ENCODE peak calls at places on chromosomes 5 and 9, in ten cellular contexts. J, W, P, M, F, G, U, N, C and I are unnamed samples.

GRCh38 chr9:15606667-15607472 is 54.0 kb downstream of the CCDC171 start:
- DNase-seq in J (peak), G (no peak), C (no peak), N (peak), M (no peak), F (peak), W (no peak), P (no peak), U (peak), I (peak)

GRCh38 chr9:91164724-91165520 is 196.8 kb downstream of the AUH start:
- DNase-seq in N (peak), W (no peak), J (peak), F (peak), U (peak), M (peak), P (peak), C (no peak), G (peak), I (peak)

GRCh38 chr5:142601432-142601831 is 84.5 kb downstream of the FGF1 start:
- DNase-seq in M (no peak), F (no peak), W (no peak), U (no peak), J (no peak), N (peak), G (no peak), P (no peak), C (no peak), I (no peak)

GRCh38 chr5:378976-379742 is 57.6 kb downstream of the AHRR start:
- DNase-seq in F (no peak), C (no peak), U (peak), J (no peak), P (peak), G (no peak), N (no peak), W (no peak), M (no peak), I (no peak)

GRCh38 chr9:134367796-134368490 is 41.7 kb downstream of the RXRA start:
- DNase-seq in P (no peak), C (no peak), J (no peak), F (peak), G (no peak), M (no peak), U (no peak), N (no peak), W (no peak), I (peak)

GRCh38 chr9:82763631-82764030 is 299.3 kb downstream of the RASEF start:
- DNase-seq in W (no peak), M (no peak), C (no peak), F (no peak), G (no peak), J (no peak), N (peak), U (no peak), P (no peak), I (no peak)

GRCh38 chr5:180090098-180090768 is 18.7 kb upstream of the RNF130 start:
- DNase-seq in C (peak), U (peak), P (peak), N (peak), F (peak), G (no peak), M (no peak), W (peak), J (peak), I (peak)

GRCh38 chr9:124261787-124262595 is 4.2 kb downstream of the NEK6 start:
- DNase-seq in J (no peak), C (no peak), G (no peak), N (no peak), M (no peak), P (no peak), W (no peak), U (no peak), F (no peak), I (peak)

GRCh38 chr9:109880276-109881169 is 100.5 kb downstream of the PALM2AKAP2 start:
- DNase-seq in W (no peak), U (peak), F (no peak), J (no peak), P (no peak), C (no peak), M (no peak), G (no peak), N (peak), I (peak)

GRCh38 chr5:124922255-124922975 is 176.0 kb upstream of the ZNF608 start:
- DNase-seq in M (no peak), N (no peak), J (no peak), C (no peak), G (no peak), F (no peak), P (no peak), U (no peak), W (no peak), I (peak)

GRCh38 chr9:136311433-136312375 is 7.8 kb upstream of the CCDC187 start:
- DNase-seq in P (no peak), W (no peak), G (no peak), M (no peak), F (peak), C (no peak), U (no peak), N (peak), J (no peak), I (no peak)

GRCh38 chr9:84991506-84991855 is 322.0 kb downstream of the NTRK2 start:
- DNase-seq in U (no peak), J (no peak), G (no peak), C (no peak), M (no peak), P (no peak), F (no peak), N (no peak), W (no peak), I (no peak)

GRCh38 chr9:14400658-14400995 is 86.7 kb upstream of the NFIB start:
- DNase-seq in U (peak), N (peak), J (peak), G (peak), P (no peak), C (peak), F (no peak), W (peak), M (no peak), I (peak)

GRCh38 chr5:14148483-14148882 is 5.3 kb downstream of the TRIO start:
- DNase-seq in J (no peak), N (no peak), C (no peak), W (no peak), U (no peak), G (no peak), F (no peak), M (no peak), P (no peak), I (no peak)

GRCh38 chr9:117528225-117528624 is 113.4 kb upstream of the ASTN2 start:
- DNase-seq in U (no peak), W (no peak), P (no peak), N (no peak), C (no peak), J (no peak), G (no peak), M (no peak), F (no peak), I (no peak)

GRCh38 chr9:18791074-18791473 is 241.9 kb downstream of the SAXO1 start:
- DNase-seq in C (no peak), P (no peak), G (no peak), F (no peak), N (peak), U (peak), M (no peak), W (no peak), J (no peak), I (peak)

GRCh38 chr9:13364271-13364670 is 84.8 kb upstream of the MPDZ start:
- DNase-seq in P (no peak), W (no peak), N (no peak), U (no peak), C (no peak), M (no peak), F (no peak), J (no peak), G (no peak), I (no peak)

GRCh38 chr9:91158946-91159345 is 202.8 kb downstream of the AUH start:
- DNase-seq in M (no peak), G (no peak), F (no peak), C (no peak), U (no peak), N (no peak), W (no peak), P (no peak), J (no peak), I (no peak)

GRCh38 chr5:168066536-168067208 is 224.8 kb upstream of the WWC1 start:
- DNase-seq in C (no peak), W (no peak), J (no peak), M (no peak), N (no peak), G (no peak), U (no peak), F (no peak), P (no peak), I (no peak)

GRCh38 chr9:2933165-2934095 is 89.5 kb upstream of the PUM3 start:
- DNase-seq in J (no peak), W (no peak), M (no peak), P (peak), G (no peak), N (no peak), C (no peak), U (no peak), F (no peak), I (no peak)

GRCh38 chr9:96014078-96014477 is 138.6 kb downstream of the ERCC6L2 start:
- DNase-seq in J (no peak), F (no peak), P (peak), G (no peak), M (no peak), C (no peak), N (no peak), W (no peak), U (no peak), I (no peak)

GRCh38 chr9:123358181-123358894 is 2.3 kb downstream of the CRB2 start:
- DNase-seq in M (no peak), W (no peak), J (no peak), U (no peak), N (no peak), F (no peak), C (no peak), G (no peak), P (no peak), I (no peak)

GRCh38 chr9:34097865-34098264 is 28.6 kb downstream of the DCAF12 start:
- DNase-seq in F (no peak), P (peak), U (no peak), M (no peak), G (no peak), J (no peak), N (no peak), C (no peak), W (no peak), I (no peak)

GRCh38 chr9:119963798-119964372 is 594.6 kb upstream of the BRINP1 start:
- DNase-seq in C (no peak), U (peak), G (no peak), M (no peak), N (peak), F (no peak), W (no peak), J (no peak), P (no peak), I (peak)

GRCh38 chr9:80369641-80370040 is 797.9 kb downstream of the TLE4 start:
- DNase-seq in U (no peak), N (no peak), G (no peak), C (no peak), F (no peak), W (no peak), M (no peak), P (no peak), J (no peak), I (no peak)

GRCh38 chr5:41161271-41161670 is 52.1 kb downstream of the C6 start:
- DNase-seq in C (no peak), F (no peak), P (no peak), W (no peak), M (no peak), U (peak), N (no peak), J (no peak), G (no peak), I (peak)

GRCh38 chr9:91500509-91501011 is 76.9 kb upstream of the NFIL3 start:
- DNase-seq in U (peak), C (peak), G (no peak), W (peak), P (no peak), N (peak), M (no peak), J (no peak), F (no peak), I (peak)

GRCh38 chr5:32639943-32640342 is 54.6 kb downstream of the SUB1 start:
- DNase-seq in J (no peak), P (no peak), W (no peak), N (peak), C (no peak), M (no peak), U (no peak), F (no peak), G (no peak), I (no peak)

GRCh38 chr9:108603141-108603540 is 252.6 kb downstream of the ACTL7B start:
- DNase-seq in G (peak), J (peak), U (no peak), N (no peak), F (no peak), P (no peak), M (no peak), W (no peak), C (no peak), I (no peak)

GRCh38 chr9:108606408-108606807 is 249.4 kb downstream of the ACTL7B start:
- DNase-seq in J (no peak), U (no peak), C (no peak), M (no peak), N (peak), W (no peak), G (no peak), F (no peak), P (no peak), I (no peak)

GRCh38 chr9:108599571-108599970 is 256.2 kb downstream of the ACTL7B start:
- DNase-seq in P (no peak), J (no peak), M (no peak), F (no peak), W (no peak), U (no peak), C (no peak), N (no peak), G (no peak), I (no peak)

DNA sequence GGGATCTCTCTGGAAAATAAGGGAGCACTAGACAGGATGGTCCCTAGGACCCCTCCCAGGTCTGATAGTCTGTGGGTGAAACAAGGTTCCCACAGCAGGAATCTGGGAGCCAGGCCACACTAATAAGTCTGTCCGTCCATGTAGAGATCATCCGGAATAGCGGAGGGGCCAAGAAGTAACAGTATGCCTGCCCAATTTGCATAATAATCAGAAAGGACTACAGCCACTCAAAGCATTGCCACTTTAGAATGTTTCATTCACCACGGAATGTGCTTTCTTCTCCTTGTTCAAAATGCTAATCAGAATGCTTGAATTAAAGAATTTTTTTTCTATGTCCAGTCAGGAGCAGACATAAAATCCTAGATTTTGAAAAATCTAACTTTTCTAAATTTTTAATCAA is 254.9 kb downstream of the ACTL7B start:
- DNase-seq in J (no peak), F (no peak), C (no peak), N (no peak), P (no peak), M (no peak), G (no peak), W (no peak), U (no peak), I (no peak)
- H3K4me3 ChIP-seq in J (no peak), F (no peak), C (no peak), N (no peak), P (no peak), M (no peak), G (no peak), W (no peak), U (no peak), I (no peak)

GRCh38 chr5:133746834-133747233 is 134.5 kb upstream of the FSTL4 start:
- DNase-seq in G (no peak), P (no peak), U (no peak), F (no peak), J (no peak), N (peak), C (no peak), M (no peak), W (no peak), I (no peak)
- TF ChIP-seq CTCF in G (no peak), P (no peak), U (no peak), F (peak), J (no peak), N (no peak), C (no peak), M (no peak), W (no peak), I (peak)

DNA sequence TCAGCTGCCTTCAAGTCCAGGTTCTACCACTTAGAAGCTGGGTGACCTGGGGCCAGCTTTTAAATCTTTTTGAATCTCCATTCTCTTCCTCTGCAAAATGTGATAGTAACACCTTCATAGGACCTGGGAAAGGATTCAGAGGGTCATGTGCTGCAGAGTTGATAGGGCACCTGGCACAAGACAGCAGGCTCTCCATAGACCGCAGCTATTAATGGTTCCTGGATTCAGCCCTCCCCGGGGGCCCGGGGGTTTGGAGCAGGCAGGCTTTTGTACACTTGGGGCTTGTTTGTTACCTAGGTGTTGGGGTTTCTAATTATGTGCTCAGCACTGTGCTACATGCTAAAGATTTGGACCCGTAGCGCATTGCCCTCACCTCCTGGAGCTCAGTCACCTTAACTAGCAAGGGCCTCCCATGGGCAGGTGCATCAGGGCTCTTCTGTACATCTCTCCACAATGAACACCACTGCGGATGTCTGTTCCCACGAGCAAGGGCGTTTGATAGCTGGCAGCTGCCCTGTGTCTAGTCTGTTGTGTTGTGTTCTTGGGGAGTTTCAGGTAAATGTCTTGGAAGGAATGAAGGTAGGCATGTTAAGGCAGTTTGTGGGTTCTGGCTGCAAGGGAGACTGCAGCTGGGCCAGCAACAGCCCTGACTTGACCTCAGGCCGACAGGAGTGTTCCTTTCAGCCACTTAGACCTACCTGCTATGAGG is 12.1 kb downstream of the PRRC2B start:
- DNase-seq in U (no peak), J (no peak), G (no peak), C (no peak), N (no peak), F (peak), P (no peak), W (no peak), M (no peak), I (no peak)
- H3K4me3 ChIP-seq in U (no peak), J (peak), G (no peak), C (no peak), N (no peak), F (no peak), P (no peak), W (no peak), M (no peak), I (peak)

DNA sequence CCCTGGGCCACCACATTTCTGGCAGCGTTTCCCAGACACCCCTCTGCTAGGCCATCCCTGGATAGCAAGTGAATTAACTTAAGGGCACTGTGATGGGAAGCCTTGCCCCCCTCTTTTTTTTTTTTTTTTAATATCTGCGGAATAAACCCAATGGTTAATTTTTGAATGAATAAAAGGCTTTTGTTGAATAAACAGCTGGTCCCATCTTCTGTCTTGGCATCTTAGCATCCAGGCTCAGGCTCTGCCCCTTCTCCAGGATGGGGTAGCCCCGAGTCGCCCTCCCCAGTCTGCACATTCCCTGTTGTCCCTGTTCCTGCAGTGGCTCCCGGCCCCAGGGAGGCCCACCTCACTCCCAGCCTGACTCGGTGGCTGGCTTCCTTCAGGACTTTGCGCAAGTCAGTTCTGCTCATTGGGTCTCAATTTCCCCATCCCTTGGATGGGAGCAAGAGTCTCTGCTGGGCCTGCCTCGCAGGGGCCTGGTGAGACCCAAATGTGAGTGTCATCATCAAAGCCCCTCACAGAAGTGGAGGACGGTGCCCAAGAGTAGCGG is 29.0 kb upstream of the HMCN2 start:
- DNase-seq in W (no peak), N (no peak), P (no peak), M (no peak), C (no peak), F (no peak), J (no peak), U (no peak), G (no peak), I (no peak)
- TF ChIP-seq CTCF in W (no peak), N (peak), P (peak), M (no peak), C (no peak), F (no peak), J (no peak), U (no peak), G (no peak), I (no peak)

GRCh38 chr9:137606005-137606601 is 617 bp downstream of the ARRDC1 start:
- DNase-seq in J (no peak), M (no peak), P (peak), N (no peak), U (no peak), C (no peak), W (peak), G (no peak), F (no peak), I (no peak)

GRCh38 chr9:137602661-137603060 is 2.8 kb upstream of the ARRDC1 start:
- DNase-seq in M (no peak), F (no peak), C (no peak), W (no peak), P (no peak), N (no peak), G (no peak), U (no peak), J (no peak), I (no peak)

GRCh38 chr9:137605146-137606004 is at the start of gene ARRDC1:
- DNase-seq in N (peak), J (peak), U (peak), F (peak), G (peak), W (peak), M (peak), C (peak), P (peak), I (peak)

GRCh38 chr9:137606734-137607138 is 1.2 kb downstream of the ARRDC1 start:
- DNase-seq in P (peak), W (no peak), J (no peak), N (no peak), G (no peak), C (no peak), M (no peak), U (no peak), F (no peak), I (no peak)

DNA sequence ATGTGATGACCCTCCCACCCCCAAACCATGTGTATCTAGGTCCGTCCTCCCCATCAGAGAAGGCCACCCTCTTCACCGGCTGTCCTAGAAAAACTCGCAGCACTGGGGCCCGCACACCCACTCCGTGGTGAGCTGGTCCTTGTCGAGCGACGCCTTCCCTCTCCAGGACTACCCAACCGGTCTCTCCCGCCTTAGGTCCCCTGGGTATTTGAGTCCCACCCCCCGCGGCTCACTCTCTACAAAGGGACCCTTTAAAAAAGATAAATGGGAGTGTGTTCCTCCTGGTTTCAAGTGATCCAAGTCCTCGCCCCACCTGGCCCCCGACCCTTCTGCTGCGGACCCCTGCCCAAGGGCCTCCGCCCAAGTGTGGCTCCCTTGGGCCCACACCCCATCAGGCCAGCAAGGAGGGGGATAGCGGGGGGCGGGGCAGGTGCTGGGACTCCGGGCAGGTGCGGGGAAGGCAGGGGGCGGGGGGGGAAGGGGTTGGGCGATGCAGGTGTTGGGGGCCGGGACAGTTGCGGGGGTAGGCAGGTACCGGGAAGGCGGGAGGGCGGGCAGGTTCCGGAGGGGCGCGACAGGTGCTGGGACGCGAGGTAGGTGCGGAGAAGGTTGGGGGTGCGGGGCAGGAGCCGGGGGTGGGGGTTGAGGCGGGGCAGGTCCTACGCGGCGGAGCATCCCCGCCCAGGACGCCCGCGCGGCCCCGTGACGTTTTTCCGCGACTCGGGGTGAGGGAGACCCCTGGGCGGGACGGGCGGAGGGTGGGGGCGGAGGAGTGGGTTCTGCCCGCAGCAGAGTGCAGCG is 941 bp upstream of the ARRDC1 start:
- DNase-seq in C (peak), P (no peak), G (no peak), W (no peak), N (no peak), U (no peak), F (no peak), M (no peak), J (no peak), I (no peak)
- H3K4me3 ChIP-seq in C (peak), P (peak), G (no peak), W (peak), N (peak), U (peak), F (no peak), M (peak), J (peak), I (peak)